ENCODE peak calls at places on chromosomes 3 and 15, in ten cellular contexts. B, W, D, G, P, Q, U, F, E and M are unnamed samples.

GRCh38 chr15:79977431-79977940 is 6.5 kb upstream of the BCL2A1 start:
- DNase-seq in G (no peak), W (no peak), Q (no peak), D (no peak), F (no peak), B (no peak), P (no peak), E (peak), U (no peak), M (no peak)

GRCh38 chr3:160129459-160130061 is 95.7 kb upstream of the C3orf80 start:
- DNase-seq in U (no peak), P (peak), D (no peak), G (no peak), F (no peak), E (peak), B (peak), Q (no peak), W (no peak), M (no peak)

GRCh38 chr3:114110439-114110838 is 53.9 kb downstream of the QTRT2 start:
- DNase-seq in G (no peak), U (no peak), D (peak), E (no peak), F (no peak), W (no peak), Q (no peak), B (no peak), P (no peak), M (no peak)

GRCh38 chr3:129756871-129757270 is 136.6 kb downstream of the TMCC1 start:
- DNase-seq in E (peak), U (no peak), D (no peak), P (peak), G (no peak), W (no peak), B (peak), F (no peak), Q (no peak), M (no peak)

GRCh38 chr3:149373235-149374125 is 4.0 kb downstream of the TM4SF1 start:
- DNase-seq in G (no peak), P (peak), U (no peak), Q (no peak), D (no peak), W (no peak), F (no peak), E (peak), B (no peak), M (no peak)

GRCh38 chr15:76398702-76399101 is 62.1 kb downstream of the ISL2 start:
- DNase-seq in G (no peak), F (no peak), D (no peak), B (no peak), P (no peak), U (no peak), W (no peak), E (no peak), Q (no peak), M (no peak)

GRCh38 chr3:129277829-129278271 is 820 bp upstream of the HMCES start:
- DNase-seq in P (peak), F (no peak), E (peak), B (no peak), U (no peak), Q (peak), D (peak), W (no peak), G (peak), M (peak)

GRCh38 chr3:4634894-4635293 is 141.7 kb downstream of the ITPR1 start:
- DNase-seq in W (no peak), P (no peak), Q (no peak), B (no peak), E (no peak), F (no peak), U (no peak), D (no peak), G (no peak), M (no peak)

GRCh38 chr3:32945136-32945535 is 6.3 kb upstream of the CCR4 start:
- DNase-seq in F (no peak), G (no peak), B (no peak), Q (no peak), W (no peak), U (no peak), E (peak), D (no peak), P (no peak), M (no peak)

GRCh38 chr15:48481802-48482201 is 150.6 kb downstream of the DUT start:
- DNase-seq in Q (no peak), E (no peak), G (no peak), D (no peak), W (no peak), F (no peak), U (no peak), B (no peak), P (no peak), M (no peak)

GRCh38 chr15:26235864-26236263 is 372.7 kb upstream of the ATP10A start:
- DNase-seq in Q (no peak), E (no peak), W (no peak), F (no peak), B (no peak), U (no peak), D (no peak), P (no peak), G (no peak), M (no peak)

GRCh38 chr3:196502775-196503181 is 790 bp downstream of the RNF168 start:
- DNase-seq in G (peak), E (peak), F (peak), U (peak), W (peak), P (peak), Q (peak), B (peak), D (peak), M (peak)

GRCh38 chr3:183583331-183584245 is 28.1 kb upstream of the KLHL6 start:
- DNase-seq in Q (no peak), U (no peak), G (no peak), P (no peak), E (no peak), F (no peak), D (no peak), W (no peak), B (no peak), M (no peak)

GRCh38 chr15:35630570-35630969 is 84.6 kb upstream of the DPH6 start:
- DNase-seq in E (no peak), D (no peak), Q (no peak), W (no peak), G (no peak), B (no peak), P (no peak), U (no peak), F (no peak), M (no peak)